ENCODE peak calls at places on chromosomes 6 and 20, in eight cellular contexts. G is activated B cell treated with CpG ODN at 0.5 μM for 24 hours; B is naive B cell; F is central memory CD8-positive, alpha-beta T cell; K is T-cell; H is effector memory CD8-positive, alpha-beta T cell; D is right cardiac atrium; P is naive thymus-derived CD8-positive, alpha-beta T cell. J is an unnamed sample.

GRCh38 chr6:142644866-142645265 is 300.1 kb downstream of the HIVEP2 start:
- ATAC-seq in D (no peak), B (no peak), G (no peak), H (no peak), P (no peak), K (no peak), F (no peak), J (no peak)

GRCh38 chr20:41287327-41287726 is 30.2 kb downstream of the ZHX3 start:
- ATAC-seq in D (peak; percentile 14), G (no peak), K (no peak), H (no peak), B (no peak), F (no peak), P (no peak), J (no peak)

GRCh38 chr20:19947611-19948264 is 69.4 kb upstream of the NAA20 start:
- ATAC-seq in H (no peak), P (no peak), G (no peak), K (no peak), B (no peak), D (no peak), F (no peak), J (peak; percentile 89)

GRCh38 chr6:35185302-35185681 is 28.5 kb upstream of the SCUBE3 start:
- ATAC-seq in F (no peak), G (no peak), H (no peak), B (no peak), D (peak; percentile 43), K (no peak), P (no peak), J (no peak)

GRCh38 chr20:5529331-5530142 is 212.8 kb upstream of the PROKR2 start:
- ATAC-seq in F (peak; percentile 92), G (peak; percentile 92), B (peak; percentile 90), K (peak; percentile 90), H (peak; percentile 88), P (peak; percentile 93), D (peak; percentile 84), J (peak; percentile 93)

GRCh38 chr6:100276311-100277057 is 188.2 kb downstream of the SIM1 start:
- ATAC-seq in K (no peak), G (no peak), H (no peak), D (no peak), B (no peak), F (no peak), P (no peak), J (no peak)

GRCh38 chr6:108675226-108676160 is 114.8 kb downstream of the FOXO3 start:
- ATAC-seq in F (no peak), P (no peak), G (no peak), H (no peak), B (no peak), K (no peak), D (no peak), J (no peak)

GRCh38 chr20:3239026-3239866 is at the start of gene SLC4A11:
- ATAC-seq in H (peak; percentile 76), K (peak; percentile 70), B (peak; percentile 71), P (peak; percentile 68), F (peak; percentile 58), D (peak; percentile 71), G (peak; percentile 72), J (peak; percentile 70)

GRCh38 chr6:19303381-19303780 is 533.8 kb upstream of the ID4 start:
- ATAC-seq in G (no peak), D (no peak), K (no peak), H (no peak), P (no peak), F (no peak), B (no peak), J (no peak)

GRCh38 chr20:4848041-4848440 is 126.3 kb downstream of the PRND start:
- ATAC-seq in H (no peak), F (no peak), G (no peak), P (no peak), B (no peak), D (no peak), K (no peak), J (no peak)

GRCh38 chr6:43860285-43860684 is 90.3 kb downstream of the VEGFA start:
- ATAC-seq in G (no peak), B (no peak), H (no peak), F (no peak), K (no peak), P (no peak), D (peak; percentile 11), J (no peak)

GRCh38 chr6:157528931-157529653 is 148.1 kb downstream of the ZDHHC14 start:
- ATAC-seq in K (no peak), P (no peak), G (peak; percentile 47), B (no peak), F (no peak), H (no peak), D (no peak), J (peak; percentile 29)

GRCh38 chr6:136921936-136922679 is at the start of gene SLC35D3:
- ATAC-seq in D (peak; percentile 10), K (peak; percentile 39), H (peak; percentile 42), B (peak; percentile 49), G (peak; percentile 52), P (peak; percentile 39), F (peak; percentile 39), J (no peak)

GRCh38 chr6:1479095-1479494 is 89.7 kb downstream of the FOXF2 start:
- ATAC-seq in F (no peak), P (no peak), K (no peak), H (no peak), D (peak; percentile 24), G (no peak), B (no peak), J (no peak)

GRCh38 chr6:130516604-130517003 is 150.8 kb downstream of the TMEM200A start:
- ATAC-seq in H (no peak), D (no peak), P (no peak), B (no peak), G (no peak), F (no peak), K (no peak), J (no peak)

GRCh38 chr20:56574531-56575142 is 41.6 kb downstream of the FAM209B start:
- ATAC-seq in P (no peak), H (no peak), B (no peak), F (no peak), D (no peak), G (no peak), K (no peak), J (no peak)

GRCh38 chr6:149319413-149319812 is 1.9 kb downstream of the TAB2 start:
- ATAC-seq in B (no peak), P (no peak), G (no peak), F (no peak), D (no peak), K (no peak), H (no peak), J (no peak)

GRCh38 chr6:158818580-158819212 is 472 bp downstream of the EZR start:
- ATAC-seq in P (peak; percentile 46), H (peak; percentile 47), D (peak; percentile 47), K (peak; percentile 56), F (peak; percentile 50), G (peak; percentile 37), B (peak; percentile 32), J (peak; percentile 59)

GRCh38 chr6:34202329-34203201 is 34.1 kb upstream of the HMGA1 start:
- ATAC-seq in P (no peak), G (no peak), F (no peak), D (no peak), B (no peak), H (no peak), K (no peak), J (no peak)

GRCh38 chr6:45619994-45620471 is 242.3 kb upstream of the SUPT3H start:
- ATAC-seq in F (peak; percentile 40), B (no peak), H (peak; percentile 52), K (peak; percentile 89), P (peak; percentile 68), G (no peak), D (no peak), J (no peak)

GRCh38 chr6:150692604-150693003 is 92.9 kb downstream of the PLEKHG1 start:
- ATAC-seq in D (no peak), H (no peak), B (no peak), K (no peak), F (no peak), P (no peak), G (no peak), J (no peak)

GRCh38 chr6:45535933-45536332 is 158.2 kb upstream of the SUPT3H start:
- ATAC-seq in G (no peak), D (no peak), F (no peak), H (no peak), P (no peak), B (no peak), K (no peak), J (no peak)

GRCh38 chr6:100892693-100893092 is 11.6 kb upstream of the ASCC3 start:
- ATAC-seq in P (no peak), H (no peak), K (no peak), G (no peak), F (no peak), D (no peak), B (no peak), J (peak; percentile 39)

GRCh38 chr6:156423829-156424228 is 353.3 kb upstream of the ARID1B start:
- ATAC-seq in G (no peak), F (no peak), H (peak; percentile 86), D (no peak), B (peak; percentile 51), P (peak; percentile 79), K (peak; percentile 81), J (peak; percentile 39)

GRCh38 chr6:151179321-151179720 is 60.4 kb upstream of the AKAP12 start:
- ATAC-seq in H (no peak), P (no peak), F (no peak), B (no peak), G (no peak), D (no peak), K (no peak), J (no peak)

J was measured in stimulated activated memory B cell treated with anti-CD40 and anti-IgM and Interleukin-4, amounts not matched to agents 10 μg/mL and 1 μg/mL and 100 μg/mL, for 72 hours.